ENCODE peak calls at places on chromosome X, in four cellular contexts. F, Z, U and S are unnamed samples.

GRCh38 chrX:48957477-48957826 is at the start of gene OTUD5:
- DNase-seq in F (no peak), Z (no peak), U (no peak), S (no peak)

GRCh38 chrX:150352581-150352980 is 10.5 kb upstream of the MAMLD1 start:
- DNase-seq in F (no peak), Z (no peak), U (no peak), S (no peak)

GRCh38 chrX:5086388-5086787 is 1142.3 kb downstream of the NLGN4X start:
- DNase-seq in F (no peak), Z (no peak), U (no peak), S (no peak)

GRCh38 chrX:56745019-56745418 is 16.0 kb downstream of the NBDY start:
- DNase-seq in F (no peak), Z (no peak), U (no peak), S (no peak)

GRCh38 chrX:72169008-72169728 is 12.4 kb upstream of the PIN4 start:
- DNase-seq in F (no peak), Z (no peak), U (no peak), S (no peak)

GRCh38 chrX:117987376-117987775 is 129.2 kb downstream of the KLHL13 start:
- DNase-seq in F (no peak), Z (no peak), U (no peak), S (no peak)

GRCh38 chrX:147912093-147912801 is 528 bp downstream of the FMR1 start:
- DNase-seq in F (peak; percentile 19), Z (no peak), U (no peak), S (peak; percentile 35)

GRCh38 chrX:69165116-69165651 is at the start of gene PJA1:
- DNase-seq in F (peak; percentile 43), Z (peak; percentile 13), U (no peak), S (peak; percentile 69)

GRCh38 chrX:24117288-24117687 is 32.2 kb upstream of the ZFX start:
- DNase-seq in F (no peak), Z (no peak), U (no peak), S (no peak)

GRCh38 chrX:125150231-125150630 is 169.4 kb upstream of the TEX13C start:
- DNase-seq in F (no peak), Z (no peak), U (no peak), S (no peak)

GRCh38 chrX:139158256-139158655 is 372.3 kb upstream of the F9 start:
- DNase-seq in F (no peak), Z (no peak), U (no peak), S (no peak)

GRCh38 chrX:17164936-17165335 is 210.1 kb upstream of the NHS start:
- DNase-seq in F (no peak), Z (no peak), U (no peak), S (no peak)

GRCh38 chrX:32395878-32396277 is 815.5 kb downstream of the DMD start:
- DNase-seq in F (no peak), Z (no peak), U (no peak), S (no peak)

DNA sequence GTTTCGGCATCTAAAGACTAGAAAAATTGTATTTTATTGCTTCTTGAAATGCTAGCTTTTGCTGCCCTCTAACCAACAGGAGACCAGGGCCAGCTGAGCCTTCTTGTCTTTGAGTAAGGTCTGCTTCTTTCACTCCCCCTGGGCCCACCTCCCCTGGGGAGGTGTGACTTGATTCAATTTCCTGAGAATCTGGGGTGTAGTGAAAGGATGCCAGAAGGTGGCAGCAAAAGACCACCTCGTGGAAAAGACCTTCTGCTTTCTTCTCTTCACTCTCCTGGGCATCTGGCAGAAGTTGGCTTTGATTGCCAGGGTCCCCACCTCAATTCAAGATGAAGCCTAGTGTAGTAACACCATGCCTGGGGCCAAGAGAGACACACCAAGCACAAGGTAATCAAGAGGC is 96.5 kb upstream of the MAOA start:
- DNase-seq in F (peak; percentile 21), Z (no peak), U (peak; percentile 27), S (no peak)
- TF ChIP-seq POLR2A in F (no peak), Z (no peak), U (no peak), S (no peak)

GRCh38 chrX:40104649-40105015 is 6.9 kb upstream of the BCOR start:
- DNase-seq in F (no peak), Z (no peak), U (no peak), S (no peak)
- TF ChIP-seq POLR2A in F (no peak), Z (no peak), U (no peak), S (no peak)

GRCh38 chrX:130080791-130081367 is 29.4 kb downstream of the ELF4 start:
- DNase-seq in F (no peak), Z (no peak), U (no peak), S (no peak)
- TF ChIP-seq POLR2A in F (no peak), Z (no peak), U (no peak), S (no peak)

GRCh38 chrX:12979630-12980015 is 4.7 kb downstream of the TMSB4X start:
- DNase-seq in F (no peak), Z (no peak), U (no peak), S (no peak)

GRCh38 chrX:12975999-12976558 is 1.2 kb downstream of the TMSB4X start:
- DNase-seq in F (no peak), Z (no peak), U (no peak), S (no peak)

GRCh38 chrX:12977761-12978204 is 2.9 kb downstream of the TMSB4X start:
- DNase-seq in F (no peak), Z (no peak), U (no peak), S (no peak)

GRCh38 chrX:12979011-12979629 is 4.2 kb downstream of the TMSB4X start:
- DNase-seq in F (no peak), Z (no peak), U (no peak), S (no peak)

GRCh38 chrX:12978205-12979010 is 3.5 kb downstream of the TMSB4X start:
- DNase-seq in F (no peak), Z (peak; percentile 14), U (no peak), S (no peak)
- TF ChIP-seq POLR2A in F (no peak), Z (no peak), U (peak; percentile 84), S (peak; percentile 60)

DNA sequence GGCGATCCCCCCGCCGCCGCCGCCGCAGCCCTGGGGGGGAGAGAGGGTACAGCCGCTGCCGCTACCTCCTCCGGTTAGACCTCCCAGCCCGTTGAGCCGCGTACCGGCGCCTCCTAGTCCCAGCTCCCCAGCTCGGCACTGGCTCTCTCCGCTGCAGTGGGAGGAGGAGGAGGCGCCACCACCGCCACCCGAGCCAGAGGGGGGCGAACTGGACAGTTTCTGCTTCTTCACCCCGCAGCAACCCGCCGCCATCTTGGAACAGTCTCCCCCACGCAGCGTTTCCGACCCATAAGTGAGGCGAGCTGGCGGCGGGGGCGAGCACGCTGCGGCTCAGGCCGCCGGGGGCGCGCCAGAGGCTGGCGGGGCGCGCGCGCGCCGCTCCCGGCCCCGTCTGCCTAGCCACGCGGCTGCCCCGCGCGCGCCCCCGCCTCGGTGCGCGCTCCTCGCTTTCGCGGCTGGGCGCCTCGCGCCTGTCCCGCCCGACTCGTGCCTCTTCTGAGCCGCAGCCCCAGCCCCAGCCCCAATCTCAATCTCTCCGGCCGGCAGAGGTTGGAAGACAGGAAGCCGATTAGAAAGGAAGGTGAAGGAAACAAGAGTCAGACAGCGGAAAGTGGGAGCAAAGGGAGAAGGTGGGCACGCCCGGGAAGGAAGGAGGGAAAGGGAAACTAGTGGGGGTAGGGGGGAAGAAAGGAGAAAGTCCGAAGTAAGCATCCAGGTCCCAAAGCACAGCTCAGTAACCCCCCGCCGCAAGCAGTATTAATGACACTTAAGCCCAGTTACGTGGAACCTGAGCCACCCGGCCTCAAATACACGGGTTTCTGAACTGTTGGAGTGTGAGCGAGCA is at the start of gene AMMECR1:
- DNase-seq in F (peak; percentile 60), Z (peak; percentile 17), U (no peak), S (peak; percentile 51)
- TF ChIP-seq POLR2A in F (no peak), Z (no peak), U (peak; percentile 2), S (peak; percentile 84)

GRCh38 chrX:37776987-37777325 is 2.9 kb upstream of the CYBB start:
- DNase-seq in F (no peak), Z (no peak), U (no peak), S (no peak)
- TF ChIP-seq POLR2A in F (no peak), Z (no peak), U (no peak), S (no peak)

GRCh38 chrX:154366666-154367055 is 7.8 kb downstream of the FLNA start:
- DNase-seq in F (no peak), Z (no peak), U (no peak), S (no peak)
- TF ChIP-seq POLR2A in F (no peak), Z (no peak), U (no peak), S (no peak)